ENCODE peak calls at places on chromosomes 7 and 10, in four cellular contexts. X is heart right ventricle; P is CD4-positive, CD25-positive, alpha-beta regulatory T cell; F is IMR-90. B is an unnamed sample. For H3K27me3, the result is how much of the 10 kb centered on the place peaks cover.

GRCh38 chr7:74292757-74293576 is 3.8 kb downstream of the CLIP2 start:
- DNase-seq in P (no peak), X (no peak), F (no peak), B (no peak)

GRCh38 chr7:70647801-70648491 is 484.0 kb upstream of the GALNT17 start:
- DNase-seq in F (peak), X (no peak), P (peak), B (no peak)

GRCh38 chr10:22849077-22849810 is 78.6 kb upstream of the ARMC3 start:
- DNase-seq in X (peak), P (peak), F (no peak), B (peak)

GRCh38 chr10:1316107-1316805 is 260.1 kb downstream of the WDR37 start:
- DNase-seq in P (no peak), X (no peak), F (no peak), B (peak)

GRCh38 chr7:53218730-53219504 is 183.5 kb downstream of the POM121L12 start:
- DNase-seq in F (no peak), X (no peak), P (no peak), B (peak)

GRCh38 chr10:17851611-17852010 is 42.5 kb downstream of the MRC1 start:
- DNase-seq in P (no peak), F (no peak), X (peak), B (peak)

GRCh38 chr10:24722676-24723385 is 856 bp downstream of the ARHGAP21 start:
- DNase-seq in P (peak), F (peak), X (peak), B (no peak)

GRCh38 chr10:29415876-29416275 is 127.0 kb downstream of the LYZL1 start:
- DNase-seq in P (no peak), X (no peak), F (peak), B (no peak)

GRCh38 chr7:129664029-129665012 is 52.8 kb downstream of the NRF1 start:
- DNase-seq in X (no peak), F (peak), P (peak), B (no peak)

GRCh38 chr10:13100349-13101294 is 659 bp downstream of the OPTN start:
- DNase-seq in P (peak), X (no peak), F (peak), B (no peak)

GRCh38 chr7:93977551-93977950 is 26.6 kb downstream of the BET1 start:
- DNase-seq in F (no peak), X (no peak), P (no peak), B (no peak)

GRCh38 chr10:125159932-125160855 is at the start of gene CTBP2:
- DNase-seq in F (no peak), P (no peak), X (peak), B (no peak)

GRCh38 chr7:16114633-16115032 is 306.7 kb downstream of the CRPPA start:
- DNase-seq in F (peak), X (no peak), P (no peak), B (no peak)

GRCh38 chr10:96850825-96851224 is 18.7 kb downstream of the LCOR start:
- DNase-seq in P (no peak), X (no peak), F (peak), B (no peak)

GRCh38 chr10:97889461-97890265 is 40.0 kb downstream of the GOLGA7B start:
- DNase-seq in X (no peak), F (peak), P (no peak), B (no peak)

GRCh38 chr10:100658269-100658668 is 87.1 kb upstream of the PAX2 start:
- DNase-seq in F (no peak), P (no peak), X (no peak), B (no peak)

GRCh38 chr10:62433901-62434300 is 59.7 kb downstream of the ZNF365 start:
- DNase-seq in X (no peak), F (no peak), P (no peak), B (no peak)

GRCh38 chr10:98323221-98324164 is 55.5 kb upstream of the LOXL4 start:
- DNase-seq in X (peak), F (peak), P (no peak), B (no peak)

GRCh38 chr10:1289591-1289990 is 233.4 kb downstream of the WDR37 start:
- DNase-seq in X (no peak), P (no peak), F (no peak), B (no peak)

GRCh38 chr7:90236890-90237289 is 8.1 kb upstream of the CFAP69 start:
- DNase-seq in F (no peak), X (no peak), P (no peak), B (no peak)

GRCh38 chr7:125355899-125356298 is 426.3 kb upstream of the POT1 start:
- DNase-seq in F (no peak), P (no peak), X (no peak), B (no peak)

GRCh38 chr7:10934292-10934691 is 39.4 kb upstream of the PHF14 start:
- DNase-seq in X (no peak), F (peak), P (no peak), B (no peak)

GRCh38 chr7:149790754-149791360 is 17.5 kb upstream of the ZNF467 start:
- DNase-seq in X (no peak), F (no peak), P (no peak), B (no peak)

GRCh38 chr10:133260895-133261725 is 15.6 kb downstream of the ADAM8 start:
- DNase-seq in F (no peak), P (peak), X (peak), B (no peak)

GRCh38 chr7:48443051-48443450 is 271.8 kb downstream of the ABCA13 start:
- DNase-seq in F (no peak), P (no peak), X (no peak), B (no peak)

GRCh38 chr7:54904130-54904529 is 114.7 kb upstream of the EGFR start:
- DNase-seq in F (peak), X (no peak), P (no peak), B (no peak)

GRCh38 chr7:2673934-2674333 is 14.1 kb upstream of the AMZ1 start:
- DNase-seq in F (no peak), P (no peak), X (no peak), B (no peak)

GRCh38 chr7:33610918-33611317 is 294.4 kb upstream of the BMPER start:
- DNase-seq in F (no peak), P (no peak), X (no peak), B (no peak)

GRCh38 chr7:11807000-11807399 is 25.0 kb downstream of the THSD7A start:
- DNase-seq in F (no peak), X (no peak), P (no peak), B (no peak)

GRCh38 chr7:68529221-68529620 is 1069.1 kb upstream of the AUTS2 start:
- DNase-seq in P (no peak), X (no peak), F (no peak), B (no peak)

GRCh38 chr10:97096327-97097153 is 89.2 kb downstream of the SLIT1 start:
- DNase-seq in X (peak), P (no peak), F (no peak), B (no peak)

GRCh38 chr7:79050592-79050991 is 402.9 kb downstream of the MAGI2 start:
- DNase-seq in P (no peak), F (peak), X (no peak), B (no peak)

DNA sequence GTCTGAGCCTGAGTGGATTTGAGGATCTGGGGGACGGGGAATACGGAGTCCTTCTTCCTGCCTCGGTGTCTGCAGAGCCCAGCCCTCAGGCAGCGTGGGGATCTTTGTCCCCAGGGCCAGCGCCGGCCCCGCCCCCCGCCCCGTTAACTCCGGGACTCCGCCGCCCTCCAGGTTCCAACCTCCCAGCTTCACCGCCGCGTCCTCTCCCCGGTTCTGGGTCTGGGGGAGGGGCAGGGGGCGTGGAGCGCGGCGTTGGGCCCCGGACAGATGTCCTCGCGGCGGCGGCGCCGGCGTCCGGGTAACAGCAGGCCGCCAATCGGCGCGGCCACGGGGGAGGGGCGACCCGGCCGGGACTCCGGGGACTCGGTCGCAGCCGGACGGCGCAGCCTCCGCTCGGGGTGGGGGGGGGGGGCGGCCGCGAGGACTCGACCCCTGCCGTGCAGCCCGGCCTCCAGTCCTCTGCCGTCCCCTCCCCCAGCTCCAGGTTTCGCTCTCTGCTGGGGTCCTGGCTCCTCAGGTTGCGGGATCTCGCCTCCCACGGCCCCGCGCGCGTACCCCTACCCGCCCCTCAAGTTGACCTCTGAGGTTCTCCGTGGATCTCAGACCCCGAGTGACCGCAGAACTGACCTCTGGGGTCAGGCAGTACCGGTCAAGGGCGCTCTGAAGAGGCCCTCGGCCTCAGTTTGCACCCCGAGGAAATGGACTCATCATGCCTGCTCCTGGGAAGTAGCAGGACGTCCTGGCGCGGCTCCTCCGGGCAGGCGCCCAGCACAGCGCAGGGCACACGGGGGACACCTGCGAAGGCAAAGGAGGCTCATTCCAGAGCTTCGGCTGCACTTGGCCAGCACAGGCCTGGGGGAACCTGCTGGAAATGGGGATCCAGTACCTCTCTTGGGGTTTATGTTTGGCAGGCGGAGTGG is 2.3 kb upstream of the ELFN1 start:
- DNase-seq in P (no peak), X (no peak), F (no peak), B (peak)
- H3K27me3 ChIP-seq in P (under half), X (half or more), F (half or more), B (under half)

GRCh38 chr7:25879799-25880198 is 272.2 kb upstream of the NFE2L3 start:
- DNase-seq in X (no peak), F (no peak), P (no peak), B (no peak)

GRCh38 chr7:25882151-25882773 is 269.7 kb upstream of the NFE2L3 start:
- DNase-seq in F (no peak), P (no peak), X (no peak), B (no peak)

GRCh38 chr7:25881317-25881716 is 270.7 kb upstream of the NFE2L3 start:
- DNase-seq in X (no peak), P (no peak), F (no peak), B (no peak)

GRCh38 chr7:25876092-25876491 is 275.9 kb upstream of the NFE2L3 start:
- DNase-seq in X (no peak), F (no peak), P (no peak), B (no peak)

DNA sequence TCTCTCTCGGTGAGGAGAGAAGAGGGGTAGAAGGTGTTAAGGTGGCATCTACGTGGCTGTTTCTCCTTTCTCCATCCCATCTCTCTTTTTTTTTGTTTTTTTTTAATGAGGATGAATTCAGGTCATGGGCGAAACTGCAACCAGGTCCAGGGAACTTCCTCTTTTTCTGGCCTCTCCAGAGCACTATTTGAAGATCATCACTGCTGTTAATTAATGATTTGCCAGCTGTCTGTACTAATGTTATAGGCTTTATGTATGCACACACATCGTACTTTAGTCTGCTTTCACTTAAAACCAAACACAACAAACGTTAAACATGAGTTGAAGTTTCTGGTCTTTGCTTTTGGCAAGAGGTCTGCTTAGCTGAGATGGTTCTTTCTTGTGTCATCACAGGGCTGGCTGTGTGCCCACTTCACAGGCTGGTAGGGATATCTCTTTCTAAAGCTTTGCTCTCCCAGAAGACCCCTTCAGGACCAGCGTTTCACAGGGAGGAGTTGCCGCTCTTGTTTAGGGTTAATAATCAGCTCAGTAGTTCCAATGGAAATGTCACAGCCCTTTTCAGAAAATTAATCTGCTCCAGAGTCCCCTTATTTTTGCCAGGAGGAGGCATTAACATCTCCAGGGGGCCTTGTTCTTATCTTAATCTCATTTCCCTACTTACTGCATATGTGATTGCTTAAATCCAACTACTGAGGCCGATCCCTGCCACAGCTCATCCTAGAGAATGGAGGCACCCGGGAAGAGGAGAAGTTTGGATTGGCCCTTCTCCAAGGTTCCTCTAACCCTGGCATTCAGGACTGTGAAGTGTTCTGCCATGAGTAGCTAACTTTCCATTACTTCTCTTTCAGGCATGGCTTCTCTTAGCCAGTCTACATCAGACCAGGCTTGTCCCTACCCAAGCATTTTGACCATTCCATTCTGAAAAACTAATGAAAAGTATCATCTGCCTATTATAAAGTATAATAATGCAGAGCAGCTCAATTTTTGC is 273.9 kb upstream of the NFE2L3 start:
- DNase-seq in P (no peak), F (no peak), X (no peak), B (no peak)
- H3K27me3 ChIP-seq in P (under half), F (under half), X (half or more), B (half or more)

GRCh38 chr10:42755591-42756093 is 27.0 kb upstream of the BMS1 start:
- DNase-seq in P (no peak), F (no peak), X (no peak), B (no peak)

GRCh38 chr10:42753126-42753506 is 29.5 kb upstream of the BMS1 start:
- DNase-seq in P (peak), X (peak), F (peak), B (peak)

GRCh38 chr10:42755028-42755451 is 27.6 kb upstream of the BMS1 start:
- DNase-seq in X (no peak), F (no peak), P (peak), B (no peak)

GRCh38 chr10:42753507-42754154 is 29.0 kb upstream of the BMS1 start:
- DNase-seq in P (no peak), F (no peak), X (no peak), B (no peak)

DNA sequence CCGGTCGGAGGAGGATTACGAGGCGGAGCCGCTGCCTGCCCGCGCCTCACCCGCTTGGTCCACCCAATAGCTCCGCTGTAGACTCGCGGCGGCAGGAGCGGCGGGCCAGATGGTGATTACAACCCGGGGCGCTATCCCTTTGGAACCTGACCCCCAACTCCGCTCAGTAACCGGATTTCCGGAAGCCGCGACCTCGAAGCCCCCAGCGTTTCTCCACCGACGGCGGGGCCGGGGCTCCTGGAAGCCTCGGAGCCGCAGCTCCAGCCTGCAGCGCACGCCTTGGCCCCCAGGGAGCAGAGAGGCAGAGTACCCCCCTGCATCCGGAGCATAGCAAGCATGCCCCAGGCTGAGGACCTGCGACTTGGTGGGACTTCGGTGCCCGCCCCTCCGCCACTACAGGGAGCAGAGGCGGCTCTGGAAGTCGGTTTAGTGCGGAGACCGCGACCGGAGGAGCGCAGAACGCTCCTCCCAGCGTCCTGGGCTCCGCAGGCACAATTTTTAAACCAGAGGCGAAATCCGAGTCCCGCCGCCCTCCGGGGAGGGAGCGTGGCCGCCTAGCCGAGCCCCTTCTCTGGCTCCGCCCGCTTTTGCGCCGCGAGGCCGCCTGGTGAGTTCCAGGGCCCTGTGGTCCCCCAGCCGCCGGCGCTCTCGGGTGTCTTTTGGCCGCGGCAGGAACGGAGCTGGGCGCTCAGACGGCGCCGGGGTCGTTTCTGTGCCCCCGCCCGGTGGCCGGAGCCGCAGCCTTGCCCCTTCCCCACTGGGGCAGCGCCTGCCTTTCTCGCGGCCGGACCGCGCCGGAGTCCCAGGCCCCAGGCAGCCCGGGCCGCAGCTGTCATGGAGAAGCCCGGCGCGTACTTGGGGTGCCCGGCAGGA is 28.2 kb upstream of the BMS1 start:
- DNase-seq in X (peak), P (peak), F (no peak), B (no peak)
- H3K27me3 ChIP-seq in X (half or more), P (under half), F (under half), B (under half)

GRCh38 chr7:230274-230673 is 37.9 kb downstream of the FAM20C start:
- DNase-seq in P (no peak), X (no peak), F (no peak), B (no peak)

GRCh38 chr7:226281-226882 is 34.0 kb downstream of the FAM20C start:
- DNase-seq in P (no peak), F (peak), X (no peak), B (no peak)

GRCh38 chr7:227940-228339 is 35.6 kb downstream of the FAM20C start:
- DNase-seq in F (no peak), X (no peak), P (no peak), B (no peak)

GRCh38 chr7:229184-229964 is 37.0 kb downstream of the FAM20C start:
- DNase-seq in F (peak), P (no peak), X (peak), B (peak)

DNA sequence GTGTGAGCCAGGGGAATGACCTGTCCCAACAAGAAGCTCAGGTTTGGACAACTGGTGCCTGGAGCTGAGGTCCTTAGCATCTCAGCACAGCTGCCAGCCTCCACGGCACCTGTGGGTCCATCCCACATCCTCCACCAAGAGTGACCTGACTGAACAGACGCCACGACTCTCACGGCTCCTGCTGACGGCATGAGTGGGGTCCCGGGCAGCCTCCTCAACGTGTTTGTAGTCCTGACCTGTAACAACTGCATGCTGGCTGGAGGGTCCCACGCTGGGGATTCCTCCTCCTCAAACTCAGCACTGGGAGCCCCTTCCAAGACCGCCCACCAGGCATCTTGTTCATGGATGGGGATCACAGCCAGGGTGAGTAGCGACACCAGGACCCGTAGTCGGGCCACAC is 36.2 kb downstream of the FAM20C start:
- DNase-seq in X (no peak), P (no peak), F (no peak), B (no peak)
- H3K27me3 ChIP-seq in X (under half), P (under half), F (under half), B (under half)

DNA sequence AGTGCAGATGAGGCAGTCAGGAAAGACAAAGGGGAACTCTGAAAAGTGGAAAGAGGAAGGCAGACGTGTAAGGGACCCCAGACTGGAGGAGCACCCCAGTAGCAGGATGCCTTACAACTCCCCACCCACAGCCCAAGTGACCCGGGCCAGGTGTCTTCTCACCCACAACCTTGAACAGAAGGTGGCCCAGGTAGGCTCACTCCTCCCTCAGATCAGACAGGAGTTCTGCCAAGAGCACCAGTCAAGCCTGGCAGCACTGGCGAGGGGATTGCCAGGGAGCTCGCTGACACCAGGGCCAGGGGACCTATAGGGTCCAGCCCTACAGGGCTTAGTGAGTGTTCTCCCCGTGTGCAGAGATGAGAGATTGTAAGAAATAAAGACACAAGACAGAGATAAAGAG is 27.1 kb upstream of the LMBR1 start:
- DNase-seq in P (no peak), X (no peak), F (no peak), B (no peak)
- H3K27me3 ChIP-seq in P (under half), X (under half), F (under half), B (under half)

GRCh38 chr10:11301571-11302111 is 284.0 kb downstream of the CELF2 start:
- DNase-seq in P (no peak), F (no peak), X (no peak), B (peak)
- H3K27me3 ChIP-seq in P (under half), F (under half), X (under half), B (under half)

GRCh38 chr10:111954364-111954763 is 229.2 kb downstream of the GPAM start:
- DNase-seq in X (no peak), F (no peak), P (no peak), B (no peak)

GRCh38 chr10:111953949-111954348 is 229.6 kb downstream of the GPAM start:
- DNase-seq in X (no peak), F (no peak), P (no peak), B (no peak)

GRCh38 chr10:111956841-111957240 is 226.7 kb downstream of the GPAM start:
- DNase-seq in P (no peak), F (no peak), X (no peak), B (no peak)
- H3K27me3 ChIP-seq in P (under half), F (under half), X (under half), B (under half)

GRCh38 chr7:27112960-27113949 is 10.8 kb upstream of the HOXA2 start:
- DNase-seq in F (peak), P (no peak), X (no peak), B (no peak)
- H3K27me3 ChIP-seq in F (under half), P (under half), X (half or more), B (half or more)

B was measured in dorsolateral prefrontal cortex.